ENCODE peak calls at places on chromosome 1, in five cellular contexts. M is skeletal muscle cell, A is right lobe of liver, Q is mammary epithelial cell, P is neuronal stem cell. D is an unnamed sample.

GRCh38 chr1:232267092-232267836 is 362.7 kb downstream of the SIPA1L2 start:
- DNase-seq in Q (no peak), M (no peak), A (no peak), P (no peak), D (no peak)

GRCh38 chr1:169048043-169048442 is 58.4 kb upstream of the ATP1B1 start:
- DNase-seq in P (no peak), M (no peak), A (no peak), Q (peak; percentile 19), D (no peak)

GRCh38 chr1:116915182-116915611 is 5.5 kb downstream of the PTGFRN start:
- DNase-seq in Q (peak; percentile 37), M (no peak), A (no peak), P (no peak), D (no peak)

GRCh38 chr1:178646821-178647220 is 78.2 kb upstream of the RALGPS2 start:
- DNase-seq in Q (no peak), M (no peak), P (no peak), A (no peak), D (no peak)

GRCh38 chr1:223739366-223740057 is 27.2 kb downstream of the CAPN2 start:
- DNase-seq in P (no peak), Q (peak; percentile 32), A (no peak), M (no peak), D (no peak)

GRCh38 chr1:173042806-173043205 is 7.9 kb downstream of the TNFSF18 start:
- DNase-seq in A (no peak), M (no peak), P (no peak), Q (no peak), D (no peak)

GRCh38 chr1:58597991-58598390 is 20.9 kb upstream of the TACSTD2 start:
- DNase-seq in Q (no peak), M (no peak), A (no peak), P (no peak), D (no peak)

GRCh38 chr1:155005076-155005971 is 2.7 kb downstream of the ZBTB7B start:
- DNase-seq in P (no peak), M (no peak), A (peak; percentile 95), Q (no peak), D (no peak)

GRCh38 chr1:55352080-55352800 is 137.1 kb upstream of the USP24 start:
- DNase-seq in A (no peak), M (no peak), Q (no peak), P (no peak), D (no peak)

GRCh38 chr1:38138498-38139233 is 92.1 kb upstream of the POU3F1 start:
- DNase-seq in A (peak; percentile 67), P (no peak), M (peak; percentile 94), Q (peak; percentile 90), D (peak; percentile 99)

GRCh38 chr1:215376544-215377264 is 190.4 kb upstream of the KCTD3 start:
- DNase-seq in M (peak; percentile 87), Q (no peak), A (no peak), P (no peak), D (no peak)

GRCh38 chr1:46303872-46304326 is 401 bp downstream of the UQCRH start:
- DNase-seq in M (no peak), A (no peak), Q (no peak), P (peak; percentile 9), D (no peak)

GRCh38 chr1:45327644-45328515 is 1.2 kb downstream of the HPDL start:
- DNase-seq in P (no peak), M (no peak), A (no peak), Q (no peak), D (no peak)

GRCh38 chr1:118618618-118619340 is 369.4 kb downstream of the TBX15 start:
- DNase-seq in Q (no peak), A (no peak), M (no peak), P (no peak), D (no peak)

GRCh38 chr1:68051475-68051874 is 1.0 kb upstream of the DIRAS3 start:
- DNase-seq in A (peak; percentile 67), M (peak; percentile 13), Q (peak; percentile 67), P (peak; percentile 23), D (no peak)

GRCh38 chr1:153866045-153866850 is 56.5 kb downstream of the GATAD2B start:
- DNase-seq in P (no peak), Q (no peak), A (peak; percentile 25), M (peak; percentile 23), D (no peak)

GRCh38 chr1:34683616-34684015 is 71.2 kb upstream of the GJB5 start:
- DNase-seq in P (no peak), M (no peak), A (no peak), Q (no peak), D (no peak)

GRCh38 chr1:183989078-183989577 is 48.4 kb downstream of the COLGALT2 start:
- DNase-seq in A (no peak), Q (peak; percentile 73), M (peak; percentile 84), P (no peak), D (no peak)

GRCh38 chr1:184860985-184861754 is 106.5 kb upstream of the EDEM3 start:
- DNase-seq in P (no peak), Q (no peak), M (no peak), A (no peak), D (no peak)

GRCh38 chr1:121586369-121587229 is 401.8 kb downstream of the SRGAP2C start:
- DNase-seq in A (no peak), P (no peak), M (no peak), Q (no peak), D (no peak)

GRCh38 chr1:43653339-43653738 is 3.4 kb downstream of the KDM4A start:
- DNase-seq in P (no peak), A (no peak), Q (peak; percentile 60), M (no peak), D (no peak)
- H3K4me3 ChIP-seq in P (no peak overlapping the region), A (no peak overlapping the region), Q (no peak overlapping the region), M (no peak overlapping the region), D (no peak overlapping the region)

GRCh38 chr1:78519446-78519845 is 28.7 kb downstream of the PTGFR start:
- DNase-seq in A (no peak), P (no peak), Q (no peak), M (no peak), D (no peak)

GRCh38 chr1:78522136-78522535 is 31.4 kb downstream of the PTGFR start:
- DNase-seq in P (no peak), A (no peak), M (no peak), Q (no peak), D (no peak)

GRCh38 chr1:78516716-78517115 is 25.9 kb downstream of the PTGFR start:
- DNase-seq in P (no peak), M (no peak), Q (no peak), A (no peak), D (no peak)

GRCh38 chr1:78520843-78521242 is 30.1 kb downstream of the PTGFR start:
- DNase-seq in A (no peak), P (no peak), M (no peak), Q (no peak), D (no peak)

DNA sequence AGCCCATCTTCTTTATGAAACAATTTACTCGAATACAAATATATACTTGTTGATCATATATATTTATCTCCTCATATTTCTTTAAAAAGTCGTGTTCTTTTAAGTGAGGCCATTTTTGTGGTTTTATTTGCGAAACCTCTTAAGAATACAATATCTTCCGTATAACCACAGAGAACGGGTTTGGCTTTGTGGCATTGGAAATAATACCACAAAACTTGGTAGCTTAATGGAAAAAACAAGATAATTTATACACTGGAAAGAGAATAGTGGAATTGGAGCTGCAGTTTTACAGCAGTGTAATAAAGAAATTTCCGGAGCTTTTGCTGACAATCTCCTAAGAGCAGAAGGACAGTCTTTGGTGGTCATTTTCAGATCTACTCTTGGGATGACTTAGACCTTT is 29.4 kb downstream of the PTGFR start:
- DNase-seq in Q (peak; percentile 24), M (no peak), A (no peak), P (no peak), D (no peak)
- H3K4me3 ChIP-seq in Q (no peak overlapping the region), M (no peak overlapping the region), A (no peak overlapping the region), P (no peak overlapping the region), D (no peak overlapping the region)

GRCh38 chr1:112394743-112395062 is 1.3 kb upstream of the CTTNBP2NL start:
- DNase-seq in A (no peak), P (no peak), M (no peak), Q (no peak), D (no peak)
- H3K4me3 ChIP-seq in A (no peak overlapping the region), P (no peak overlapping the region), M (peak overlapping the region; percentile 41), Q (no peak overlapping the region), D (no peak overlapping the region)

GRCh38 chr1:228528612-228529011 is 41.4 kb downstream of the RNF187 start:
- DNase-seq in M (no peak), A (no peak), P (no peak), Q (no peak), D (no peak)

GRCh38 chr1:228530951-228531731 is 44.0 kb downstream of the RNF187 start:
- DNase-seq in M (no peak), Q (no peak), A (no peak), P (no peak), D (no peak)

GRCh38 chr1:228527596-228527995 is 40.4 kb downstream of the RNF187 start:
- DNase-seq in Q (no peak), M (no peak), A (no peak), P (no peak), D (no peak)

DNA sequence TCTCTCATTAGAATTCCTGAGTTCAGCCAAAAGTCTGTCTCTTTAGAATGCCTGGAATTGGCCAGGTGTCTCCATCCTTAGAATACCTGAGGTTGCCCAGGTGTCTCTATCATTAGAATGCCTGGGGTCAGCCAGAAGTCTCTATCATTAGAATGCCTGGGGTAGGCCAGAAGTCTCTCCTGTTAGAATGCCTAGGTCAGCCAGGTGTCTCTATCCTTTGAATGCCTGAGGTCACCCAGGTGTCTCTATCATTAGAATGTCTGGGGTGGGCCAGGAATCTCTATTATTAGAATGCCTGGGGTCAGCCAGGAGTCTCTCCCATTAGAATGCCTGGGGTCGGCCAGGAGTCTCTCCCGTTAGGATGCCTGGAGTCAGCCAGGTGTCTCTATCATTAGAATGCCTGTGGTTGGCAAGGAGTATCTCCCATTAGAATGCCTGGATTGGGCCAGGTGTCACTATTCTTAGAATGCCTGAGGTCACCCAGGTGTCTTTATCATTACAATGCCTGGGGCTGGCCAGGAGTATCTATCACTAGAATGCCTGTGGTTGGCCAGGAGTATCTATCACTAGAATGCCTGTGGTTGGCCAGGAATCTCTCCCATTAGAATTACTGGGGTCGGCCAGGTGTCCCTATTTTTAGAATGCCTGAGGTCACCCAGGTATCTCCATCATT is 43.0 kb downstream of the RNF187 start:
- DNase-seq in P (no peak), Q (no peak), A (no peak), M (no peak), D (no peak)
- H3K4me3 ChIP-seq in P (no peak overlapping the region), Q (no peak overlapping the region), A (no peak overlapping the region), M (no peak overlapping the region), D (no peak overlapping the region)

DNA sequence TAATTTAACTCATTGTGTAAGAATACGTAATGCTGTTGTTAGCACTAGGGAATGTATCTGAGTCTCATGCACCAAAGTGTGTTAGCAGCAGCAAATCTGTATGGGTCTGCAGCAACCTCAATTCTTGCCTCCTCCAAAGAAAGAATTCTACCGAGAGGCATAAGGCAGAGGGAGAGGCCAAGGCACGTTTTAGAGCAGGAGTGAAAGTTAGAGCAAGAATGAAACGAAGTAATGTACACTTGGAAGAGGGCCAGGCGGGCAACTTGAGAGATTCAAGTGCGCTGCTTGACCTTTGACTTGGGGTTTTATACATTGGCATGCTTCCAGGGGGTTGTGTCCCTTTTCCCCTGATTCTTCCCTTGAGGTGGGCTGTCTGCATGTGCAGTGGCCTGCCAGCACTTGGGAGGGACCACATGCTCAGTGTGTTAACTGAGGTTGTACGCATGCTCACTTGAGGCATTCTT is 2.5 kb upstream of the CNN3 start:
- DNase-seq in P (no peak), M (no peak), A (peak; percentile 51), Q (no peak), D (no peak)
- H3K4me3 ChIP-seq in P (peak overlapping the region; percentile 76), M (peak overlapping the region; percentile 20), A (peak overlapping the region; percentile 81), Q (no peak overlapping the region), D (no peak overlapping the region)

GRCh38 chr1:200243042-200243437 is 166.8 kb downstream of the ZNF281 start:
- DNase-seq in M (no peak), Q (no peak), A (no peak), P (peak; percentile 14), D (no peak)
- H3K4me3 ChIP-seq in M (no peak overlapping the region), Q (no peak overlapping the region), A (peak overlapping the region; percentile 43), P (peak overlapping the region; percentile 35), D (no peak overlapping the region)